ENCODE peak calls at places on chromosome 18, in nine cellular contexts. Y, L, V, Q, K, U, S, H and P are unnamed samples.

GRCh38 chr18:69490813-69491212 is 90.1 kb downstream of the DOK6 start:
- DNase-seq in V (peak; percentile 64), L (peak; percentile 68), K (no peak), Y (peak; percentile 43), H (no peak), U (no peak), S (no peak), Q (no peak), P (no peak)

GRCh38 chr18:36412778-36413177 is 115.3 kb downstream of the FHOD3 start:
- DNase-seq in U (peak; percentile 29), H (no peak), Y (peak; percentile 44), V (no peak), S (peak; percentile 7), Q (no peak), K (no peak), L (no peak), P (no peak)

GRCh38 chr18:41311571-41312240 is 643.3 kb upstream of the PIK3C3 start:
- DNase-seq in V (no peak), Q (no peak), S (no peak), K (no peak), L (no peak), H (no peak), U (no peak), Y (no peak), P (no peak)

GRCh38 chr18:14949800-14950415 is 201.9 kb downstream of the ANKRD30B start:
- DNase-seq in U (no peak), L (no peak), V (no peak), H (no peak), K (no peak), S (no peak), Y (peak; percentile 69), Q (no peak), P (no peak)

GRCh38 chr18:79597176-79598045 is 82.2 kb upstream of the CTDP1 start:
- DNase-seq in V (no peak), K (no peak), H (no peak), Q (no peak), Y (no peak), L (no peak), S (no peak), U (no peak), P (no peak)

GRCh38 chr18:50662775-50663383 is 103.0 kb downstream of the MAPK4 start:
- DNase-seq in H (no peak), K (no peak), L (no peak), Q (no peak), S (no peak), V (no peak), Y (no peak), U (no peak), P (no peak)

GRCh38 chr18:59885579-59886163 is 14.1 kb upstream of the PMAIP1 start:
- DNase-seq in S (no peak), Q (no peak), K (peak; percentile 46), V (no peak), Y (peak; percentile 81), L (peak; percentile 69), U (no peak), H (no peak), P (peak; percentile 36)

GRCh38 chr18:78636260-78636659 is 343.4 kb upstream of the SALL3 start:
- DNase-seq in K (no peak), Q (no peak), S (no peak), L (no peak), H (no peak), U (no peak), V (no peak), Y (no peak), P (no peak)

GRCh38 chr18:57727952-57728807 is 74.9 kb downstream of the ATP8B1 start:
- DNase-seq in Q (no peak), S (no peak), L (no peak), H (no peak), U (no peak), V (no peak), K (no peak), Y (no peak), P (no peak)

GRCh38 chr18:38693085-38693484 is 1127.5 kb upstream of the CELF4 start:
- DNase-seq in U (no peak), V (no peak), L (no peak), K (no peak), Q (no peak), S (no peak), Y (no peak), H (no peak), P (no peak)

GRCh38 chr18:61995547-61996062 is 102.8 kb upstream of the RNF152 start:
- DNase-seq in L (no peak), S (no peak), V (no peak), H (no peak), K (no peak), Q (no peak), U (no peak), Y (no peak), P (no peak)

GRCh38 chr18:5058768-5059539 is 138.1 kb downstream of the AKAIN1 start:
- DNase-seq in Q (no peak), V (no peak), K (peak; percentile 20), S (no peak), L (no peak), H (peak; percentile 18), U (no peak), Y (no peak), P (no peak)

GRCh38 chr18:22778996-22779395 is 154.1 kb upstream of the RBBP8 start:
- DNase-seq in H (no peak), Y (no peak), U (no peak), Q (no peak), S (peak; percentile 89), V (no peak), L (no peak), K (no peak), P (no peak)

GRCh38 chr18:3449702-3450357 is at the start of gene TGIF1:
- DNase-seq in U (peak; percentile 90), V (peak; percentile 83), L (peak; percentile 80), Y (peak; percentile 81), S (peak; percentile 40), H (peak; percentile 35), Q (peak; percentile 88), K (peak; percentile 36), P (peak; percentile 88)

GRCh38 chr18:58733866-58734265 is 62.6 kb downstream of the MALT1 start:
- DNase-seq in U (no peak), L (no peak), S (no peak), V (no peak), Q (no peak), K (no peak), H (no peak), Y (no peak), P (no peak)

GRCh38 chr18:63336366-63337099 is 17.0 kb upstream of the BCL2 start:
- DNase-seq in K (no peak), Q (no peak), Y (peak; percentile 93), V (no peak), S (no peak), U (no peak), L (peak; percentile 90), H (no peak), P (no peak)

GRCh38 chr18:74515620-74516231 is 18.6 kb upstream of the CNDP1 start:
- DNase-seq in K (no peak), V (no peak), Q (no peak), U (no peak), H (no peak), L (no peak), Y (no peak), S (no peak), P (no peak)

GRCh38 chr18:5106730-5107129 is 90.3 kb downstream of the AKAIN1 start:
- DNase-seq in K (no peak), Y (peak; percentile 4), L (no peak), U (no peak), H (no peak), V (no peak), Q (no peak), S (peak; percentile 3), P (no peak)

GRCh38 chr18:23135679-23136325 is 517 bp downstream of the CABLES1 start:
- DNase-seq in V (peak; percentile 67), L (peak; percentile 29), Q (no peak), S (peak; percentile 32), H (no peak), U (peak; percentile 36), K (no peak), Y (peak; percentile 43), P (peak; percentile 55)

GRCh38 chr18:363327-364115 is 95.7 kb upstream of the THOC1 start:
- DNase-seq in U (no peak), H (no peak), V (no peak), S (no peak), K (peak; percentile 65), L (peak; percentile 73), Y (peak; percentile 32), Q (no peak), P (no peak)

GRCh38 chr18:48826271-48826670 is 124.5 kb downstream of the SMAD7 start:
- DNase-seq in U (no peak), V (peak; percentile 8), Q (no peak), S (no peak), H (no peak), Y (no peak), K (no peak), L (no peak), P (peak; percentile 6)

GRCh38 chr18:78610179-78610578 is 369.4 kb upstream of the SALL3 start:
- DNase-seq in Y (no peak), U (no peak), L (no peak), S (no peak), V (no peak), H (no peak), Q (no peak), K (no peak), P (no peak)

GRCh38 chr18:22169011-22169888 is at the start of gene GATA6:
- DNase-seq in K (no peak), H (no peak), V (peak; percentile 78), Y (peak; percentile 91), L (peak; percentile 53), S (peak; percentile 90), Q (no peak), U (peak; percentile 92), P (peak; percentile 31)

GRCh38 chr18:9714832-9715343 is 6.8 kb downstream of the RAB31 start:
- DNase-seq in Q (no peak), U (no peak), V (no peak), H (no peak), S (no peak), L (no peak), K (no peak), Y (no peak), P (no peak)

GRCh38 chr18:13242797-13243196 is 24.2 kb downstream of the LDLRAD4 start:
- DNase-seq in S (no peak), Y (no peak), L (no peak), V (no peak), K (no peak), U (no peak), H (no peak), Q (no peak), P (no peak)

GRCh38 chr18:69357590-69357989 is 43.1 kb upstream of the DOK6 start:
- DNase-seq in K (no peak), S (no peak), H (no peak), Y (no peak), U (no peak), L (no peak), Q (no peak), V (no peak), P (no peak)

GRCh38 chr18:13618760-13619438 is 107.5 kb downstream of the FAM210A start:
- DNase-seq in K (no peak), U (no peak), V (no peak), S (no peak), Y (no peak), Q (no peak), H (no peak), L (no peak), P (no peak)